ENCODE peak calls at places on chromosomes 11 and 22, in four cellular contexts. H is adrenal gland, F is GM23338, S is WTC11. K is an unnamed sample.

GRCh38 chr11:59615132-59615636 is 390 bp downstream of the OSBP start:
- DNase-seq in H (peak), F (peak), S (peak), K (no peak)

GRCh38 chr11:86177319-86177718 is 67.2 kb upstream of the EED start:
- DNase-seq in H (no peak), F (no peak), S (no peak), K (no peak)

GRCh38 chr11:12148882-12149281 is 38.5 kb downstream of the MICAL2 start:
- DNase-seq in H (no peak), F (no peak), S (no peak), K (no peak)

GRCh38 chr11:10694481-10695239 is 1.1 kb upstream of the IRAG1 start:
- DNase-seq in H (no peak), F (no peak), S (no peak), K (peak)

GRCh38 chr22:49392841-49393510 is 434.7 kb downstream of the BRD1 start:
- DNase-seq in H (peak), F (no peak), S (no peak), K (no peak)

GRCh38 chr11:43937434-43938411 is 4.7 kb upstream of the C11orf96 start:
- DNase-seq in H (no peak), F (no peak), S (no peak), K (peak)

GRCh38 chr11:74004694-74005615 is 3.9 kb downstream of the UCP3 start:
- DNase-seq in H (no peak), F (no peak), S (no peak), K (no peak)

GRCh38 chr11:120832609-120833221 is 191.2 kb upstream of the TBCEL start:
- DNase-seq in H (peak), F (peak), S (no peak), K (no peak)

GRCh38 chr11:10878408-10879214 is 20.8 kb upstream of the ZBED5 start:
- DNase-seq in H (no peak), F (peak), S (no peak), K (peak)

GRCh38 chr11:8617063-8617462 is 23.0 kb upstream of the STK33 start:
- DNase-seq in H (peak), F (no peak), S (no peak), K (no peak)

GRCh38 chr11:14125529-14125928 is 163.0 kb downstream of the SPON1 start:
- DNase-seq in H (no peak), F (no peak), S (no peak), K (no peak)

GRCh38 chr11:76806131-76806530 is 23.0 kb downstream of the TSKU start:
- DNase-seq in H (peak), F (no peak), S (no peak), K (no peak)

GRCh38 chr11:105670811-105671210 is 60.9 kb downstream of the GRIA4 start:
- DNase-seq in H (no peak), F (no peak), S (no peak), K (no peak)

GRCh38 chr11:65419460-65419772 is 3.2 kb upstream of the NEAT1 start:
- DNase-seq in H (peak), F (no peak), S (no peak), K (no peak)

GRCh38 chr11:14793546-14793945 is 98.5 kb downstream of the CYP2R1 start:
- DNase-seq in H (no peak), F (no peak), S (no peak), K (no peak)

GRCh38 chr11:76781046-76781801 is 1.9 kb upstream of the TSKU start:
- DNase-seq in H (no peak), F (no peak), S (no peak), K (no peak)

GRCh38 chr11:68750988-68751325 is 363 bp downstream of the TESMIN start:
- DNase-seq in H (no peak), F (no peak), S (no peak), K (no peak)

GRCh38 chr22:39138357-39138997 is 14.0 kb downstream of the CBX7 start:
- DNase-seq in H (no peak), F (peak), S (no peak), K (no peak)

GRCh38 chr22:18078329-18079041 is 695 bp downstream of the PEX26 start:
- DNase-seq in H (peak), F (peak), S (peak), K (no peak)
- TF ChIP-seq CTCF in H (no peak), F (no peak), S (no peak), K (peak)

GRCh38 chr22:36330127-36330526 is 57.6 kb downstream of the MYH9 start:
- DNase-seq in H (no peak), F (no peak), S (no peak), K (no peak)

GRCh38 chr22:36328635-36329216 is 59.0 kb downstream of the MYH9 start:
- DNase-seq in H (peak), F (no peak), S (no peak), K (peak)

GRCh38 chr22:36327922-36328551 is 59.7 kb downstream of the MYH9 start:
- DNase-seq in H (peak), F (no peak), S (no peak), K (peak)

GRCh38 chr22:36330655-36331305 is 57.0 kb downstream of the MYH9 start:
- DNase-seq in H (peak), F (no peak), S (no peak), K (peak)

GRCh38 chr22:36329217-36330078 is 58.3 kb downstream of the MYH9 start:
- DNase-seq in H (peak), F (peak), S (peak), K (peak)
- TF ChIP-seq CTCF in H (no peak), F (no peak), S (no peak), K (no peak)

GRCh38 chr11:57539342-57539741 is 1.9 kb downstream of the SMTNL1 start:
- DNase-seq in H (no peak), F (no peak), S (no peak), K (no peak)
- TF ChIP-seq CTCF in H (no peak), F (no peak), S (no peak), K (no peak)

DNA sequence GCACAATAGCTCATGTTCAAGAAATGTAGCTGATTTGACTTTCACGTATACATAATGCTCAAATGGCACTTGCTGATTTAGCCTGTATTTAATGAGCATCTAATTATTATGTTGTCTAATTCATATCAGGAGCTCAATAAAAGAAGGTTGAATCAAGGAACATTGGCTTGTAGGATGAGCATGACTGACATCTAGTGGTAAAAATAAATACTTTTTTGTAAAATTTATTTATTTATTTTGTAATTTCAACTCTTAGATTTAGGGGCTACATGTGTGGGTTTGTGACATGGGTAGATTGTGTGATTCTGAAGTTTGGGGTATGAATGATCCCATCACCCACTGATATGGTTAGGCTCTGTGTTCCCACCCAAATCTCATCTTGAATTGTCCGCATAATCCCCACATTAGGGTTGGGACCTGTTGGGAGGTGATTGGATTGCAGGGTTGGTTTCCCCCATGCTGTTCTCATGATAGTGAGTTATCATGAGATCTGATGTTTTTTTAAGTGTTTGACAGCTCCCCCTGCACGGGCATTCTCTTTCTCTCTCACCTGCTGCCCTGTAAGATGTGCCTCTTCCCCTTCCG is 1.7 kb upstream of the OR52E5 start:
- DNase-seq in H (no peak), F (peak), S (no peak), K (peak)
- TF ChIP-seq CTCF in H (peak), F (peak), S (no peak), K (peak)

K was measured in astrocyte of the spinal cord.